ENCODE peak calls at places on chromosomes 11 and 22, in four cellular contexts. One of them, this sample, is unnamed.
A peak's percentile ranks its signal among the peaks of the same experiment; 100 is the strongest.

GRCh38 chr11:102312656-102313055 is 4.6 kb upstream of the BIRC3 start:
- DNase-seq in breast epithelium: no peak
- DNase-seq in brain microvascular endothelial cell: no peak
- DNase-seq in cardiac fibroblast: peak; percentile 27
- DNase-seq in this sample: no peak

GRCh38 chr22:39815882-39816395 is 77.6 kb downstream of the ENTHD1 start:
- DNase-seq in breast epithelium: no peak
- DNase-seq in brain microvascular endothelial cell: no peak
- DNase-seq in cardiac fibroblast: no peak
- DNase-seq in this sample: no peak

GRCh38 chr11:62444835-62445234 is 26.0 kb downstream of the SCGB1A1 start:
- DNase-seq in breast epithelium: no peak
- DNase-seq in brain microvascular endothelial cell: no peak
- DNase-seq in cardiac fibroblast: no peak
- DNase-seq in this sample: no peak

GRCh38 chr11:86931965-86932332 is 23.2 kb downstream of the FZD4 start:
- DNase-seq in breast epithelium: no peak
- DNase-seq in brain microvascular endothelial cell: peak; percentile 62
- DNase-seq in cardiac fibroblast: no peak
- DNase-seq in this sample: no peak

GRCh38 chr11:60873533-60873932 is 6.2 kb downstream of the ZP1 start:
- DNase-seq in breast epithelium: no peak
- DNase-seq in brain microvascular endothelial cell: no peak
- DNase-seq in cardiac fibroblast: no peak
- DNase-seq in this sample: no peak

GRCh38 chr11:69060005-69060404 is 11.3 kb downstream of the TPCN2 start:
- DNase-seq in breast epithelium: no peak
- DNase-seq in brain microvascular endothelial cell: no peak
- DNase-seq in cardiac fibroblast: no peak
- DNase-seq in this sample: no peak

GRCh38 chr22:43168416-43169309 is 17.3 kb downstream of the TSPO start:
- DNase-seq in breast epithelium: no peak
- DNase-seq in brain microvascular endothelial cell: peak; percentile 55
- DNase-seq in cardiac fibroblast: peak; percentile 60
- DNase-seq in this sample: no peak

GRCh38 chr22:30285846-30286200 is 3.5 kb downstream of the CASTOR1 start:
- DNase-seq in breast epithelium: no peak
- DNase-seq in brain microvascular endothelial cell: no peak
- DNase-seq in cardiac fibroblast: no peak
- DNase-seq in this sample: no peak

GRCh38 chr11:59523541-59523940 is 12.2 kb downstream of the OR4D9 start:
- DNase-seq in breast epithelium: no peak
- DNase-seq in brain microvascular endothelial cell: no peak
- DNase-seq in cardiac fibroblast: no peak
- DNase-seq in this sample: no peak

GRCh38 chr22:18078329-18079041 is 695 bp downstream of the PEX26 start:
- DNase-seq in breast epithelium: no peak
- DNase-seq in brain microvascular endothelial cell: no peak
- DNase-seq in cardiac fibroblast: peak; percentile 25
- DNase-seq in this sample: no peak

GRCh38 chr22:24434472-24435322 is 7.3 kb downstream of the ADORA2A start:
- DNase-seq in breast epithelium: no peak
- DNase-seq in brain microvascular endothelial cell: peak; percentile 37
- DNase-seq in cardiac fibroblast: peak; percentile 64
- DNase-seq in this sample: no peak

GRCh38 chr11:70399681-70400112 is 1.4 kb downstream of the CTTN start:
- DNase-seq in breast epithelium: peak; percentile 78
- DNase-seq in brain microvascular endothelial cell: peak; percentile 96
- DNase-seq in cardiac fibroblast: peak; percentile 96
- DNase-seq in this sample: peak; percentile 80

GRCh38 chr11:94193288-94193687 is 64.6 kb downstream of the PANX1 start:
- DNase-seq in breast epithelium: no peak
- DNase-seq in brain microvascular endothelial cell: peak; percentile 45
- DNase-seq in cardiac fibroblast: peak; percentile 20
- DNase-seq in this sample: no peak

GRCh38 chr11:108569896-108570295 is 23.7 kb downstream of the EXPH5 start:
- DNase-seq in breast epithelium: no peak
- DNase-seq in brain microvascular endothelial cell: no peak
- DNase-seq in cardiac fibroblast: no peak
- DNase-seq in this sample: no peak

GRCh38 chr11:12159351-12160099 is 49.1 kb downstream of the MICAL2 start:
- DNase-seq in breast epithelium: no peak
- DNase-seq in brain microvascular endothelial cell: peak; percentile 77
- DNase-seq in cardiac fibroblast: peak; percentile 87
- DNase-seq in this sample: peak; percentile 75

GRCh38 chr22:34833982-34834510 is 231.9 kb upstream of the ISX start:
- DNase-seq in breast epithelium: no peak
- DNase-seq in brain microvascular endothelial cell: no peak
- DNase-seq in cardiac fibroblast: no peak
- DNase-seq in this sample: no peak

GRCh38 chr11:76664578-76665061 is 5.9 kb downstream of the LRRC32 start:
- DNase-seq in breast epithelium: no peak
- DNase-seq in brain microvascular endothelial cell: no peak
- DNase-seq in cardiac fibroblast: no peak
- DNase-seq in this sample: no peak

GRCh38 chr11:96314326-96315050 is 28.5 kb downstream of the MAML2 start:
- DNase-seq in breast epithelium: peak; percentile 42
- DNase-seq in brain microvascular endothelial cell: peak; percentile 51
- DNase-seq in cardiac fibroblast: peak; percentile 69
- DNase-seq in this sample: no peak

DNA sequence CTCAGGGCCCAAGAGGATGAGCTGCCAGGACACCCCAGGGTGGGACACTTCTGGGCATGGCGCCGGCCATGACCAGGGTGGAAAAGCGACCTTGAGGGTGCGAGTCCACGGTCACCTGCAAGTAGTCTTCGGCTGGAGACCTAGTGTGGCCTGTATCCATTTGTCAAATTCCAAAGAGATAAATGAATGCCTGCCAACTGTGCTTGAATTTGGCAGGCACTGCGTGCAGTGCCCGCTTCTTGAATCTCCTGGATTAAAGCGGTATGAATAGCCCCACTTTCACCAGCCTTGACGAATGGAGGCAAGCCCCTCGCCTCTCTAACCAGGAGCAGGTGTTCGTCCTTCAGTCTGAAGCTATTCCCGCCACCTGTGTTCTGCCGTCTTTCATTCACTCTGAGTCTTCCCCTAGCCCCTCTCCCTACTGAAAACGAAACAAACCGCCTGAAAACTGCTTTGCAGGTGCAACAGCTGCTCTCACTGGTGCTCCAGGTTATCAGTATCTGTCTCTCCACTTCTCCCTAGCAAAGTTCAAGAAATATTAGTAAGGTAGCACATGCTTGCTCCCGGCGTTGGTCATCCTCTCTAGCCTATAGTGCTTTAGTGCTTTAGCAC is 11.2 kb downstream of the NLRP14 start:
- DNase-seq in breast epithelium: no peak
- DNase-seq in brain microvascular endothelial cell: no peak
- DNase-seq in cardiac fibroblast: no peak
- DNase-seq in this sample: no peak
- H3K4me3 ChIP-seq in breast epithelium: no peak overlapping the region
- H3K4me3 ChIP-seq in brain microvascular endothelial cell: no peak overlapping the region
- H3K4me3 ChIP-seq in cardiac fibroblast: no peak overlapping the region
- H3K4me3 ChIP-seq in this sample: no peak overlapping the region

GRCh38 chr11:1729692-1730011 is 20.7 kb downstream of the IFITM10 start:
- DNase-seq in breast epithelium: no peak
- DNase-seq in brain microvascular endothelial cell: no peak
- DNase-seq in cardiac fibroblast: no peak
- DNase-seq in this sample: no peak

GRCh38 chr11:1728931-1729691 is 21.3 kb downstream of the IFITM10 start:
- DNase-seq in breast epithelium: no peak
- DNase-seq in brain microvascular endothelial cell: no peak
- DNase-seq in cardiac fibroblast: no peak
- DNase-seq in this sample: no peak

GRCh38 chr11:1727088-1727690 is 23.2 kb downstream of the IFITM10 start:
- DNase-seq in breast epithelium: no peak
- DNase-seq in brain microvascular endothelial cell: no peak
- DNase-seq in cardiac fibroblast: no peak
- DNase-seq in this sample: no peak

GRCh38 chr11:1727861-1728260 is 22.5 kb downstream of the IFITM10 start:
- DNase-seq in breast epithelium: no peak
- DNase-seq in brain microvascular endothelial cell: no peak
- DNase-seq in cardiac fibroblast: no peak
- DNase-seq in this sample: no peak

DNA sequence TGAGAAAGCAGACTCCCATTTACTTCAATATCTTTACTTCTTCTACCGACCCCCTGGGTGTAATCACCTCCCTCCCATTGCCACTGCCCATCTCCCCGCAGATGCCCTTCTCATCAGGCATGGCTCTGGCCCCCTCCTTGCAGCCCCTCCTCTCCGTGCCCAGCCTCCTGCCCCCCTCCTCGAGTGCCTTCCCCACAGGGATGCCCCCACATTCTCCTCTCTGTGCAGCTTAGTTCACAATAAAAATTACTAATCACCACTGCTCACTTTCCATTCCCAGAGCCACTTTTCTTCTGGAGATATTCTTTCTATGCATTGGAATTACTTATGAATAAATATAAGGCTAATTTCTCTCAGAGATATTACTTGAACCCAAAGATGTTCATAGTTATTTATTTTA is 22.1 kb downstream of the IFITM10 start:
- DNase-seq in breast epithelium: no peak
- DNase-seq in brain microvascular endothelial cell: no peak
- DNase-seq in cardiac fibroblast: no peak
- DNase-seq in this sample: no peak
- H3K4me3 ChIP-seq in breast epithelium: no peak overlapping the region
- H3K4me3 ChIP-seq in brain microvascular endothelial cell: no peak overlapping the region
- H3K4me3 ChIP-seq in cardiac fibroblast: no peak overlapping the region
- H3K4me3 ChIP-seq in this sample: no peak overlapping the region

DNA sequence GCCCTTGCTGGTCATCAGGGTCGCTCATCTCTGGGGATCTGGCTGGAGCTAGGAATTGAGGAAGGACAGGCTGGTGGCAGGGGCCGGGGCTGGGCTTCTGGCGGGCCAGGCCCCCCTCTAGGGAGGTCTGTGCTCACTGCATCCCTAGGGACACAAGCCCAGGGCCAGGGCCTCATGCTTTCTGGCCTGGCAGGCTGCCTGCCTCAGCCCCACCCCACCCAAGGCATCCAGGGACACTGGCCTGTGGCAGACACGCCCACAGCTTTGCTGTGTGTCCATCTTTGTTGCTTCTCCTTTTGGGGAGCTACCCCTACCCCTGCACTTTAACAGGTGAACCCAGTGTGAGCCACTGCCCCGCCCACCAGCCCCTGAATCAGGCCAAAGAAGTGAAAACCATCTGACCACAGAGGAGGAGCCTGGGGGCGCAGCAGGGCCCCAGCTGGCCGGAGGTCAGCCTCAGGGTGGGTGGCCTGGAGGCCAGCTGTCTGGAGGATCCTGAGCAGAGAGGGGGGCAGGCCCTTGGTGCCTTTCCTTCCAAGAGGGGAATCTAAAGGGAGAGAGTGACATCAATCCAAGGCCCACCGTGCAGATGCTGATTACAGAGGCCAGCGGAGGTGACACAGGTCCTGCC is 26.8 kb upstream of the CELSR1 start:
- DNase-seq in breast epithelium: no peak
- DNase-seq in brain microvascular endothelial cell: no peak
- DNase-seq in cardiac fibroblast: no peak
- DNase-seq in this sample: no peak
- H3K4me3 ChIP-seq in breast epithelium: no peak overlapping the region
- H3K4me3 ChIP-seq in brain microvascular endothelial cell: no peak overlapping the region
- H3K4me3 ChIP-seq in cardiac fibroblast: no peak overlapping the region
- H3K4me3 ChIP-seq in this sample: no peak overlapping the region

DNA sequence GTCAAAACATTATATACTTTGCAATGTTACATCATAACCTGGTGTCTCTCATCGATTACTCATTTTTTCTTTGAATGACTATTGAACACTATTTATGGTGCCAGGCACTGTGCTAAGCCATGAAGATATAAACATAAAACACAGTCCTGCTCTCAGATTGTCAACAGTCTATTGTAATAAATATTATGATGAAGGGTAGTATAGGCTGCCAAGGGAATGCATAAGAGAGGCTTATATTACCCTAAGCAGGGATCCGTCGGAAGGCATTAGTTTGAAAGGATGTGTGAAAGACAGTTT is 7.2 kb upstream of the CCDC90B start:
- DNase-seq in breast epithelium: no peak
- DNase-seq in brain microvascular endothelial cell: no peak
- DNase-seq in cardiac fibroblast: no peak
- DNase-seq in this sample: no peak
- H3K4me3 ChIP-seq in breast epithelium: no peak overlapping the region
- H3K4me3 ChIP-seq in brain microvascular endothelial cell: no peak overlapping the region
- H3K4me3 ChIP-seq in cardiac fibroblast: no peak overlapping the region
- H3K4me3 ChIP-seq in this sample: no peak overlapping the region